ENCODE peak calls at places on chromosomes 12 and 14, in eight cellular contexts. A, P, W, B, T, O, Q and K are unnamed samples. For H3K4me1, the result is how much of the 10 kb centered on the place peaks cover.

GRCh38 chr12:15592934-15593333 is 196.3 kb downstream of the EPS8 start:
- DNase-seq in A (no peak), P (peak), W (no peak), B (no peak), T (no peak), O (no peak), Q (no peak), K (peak)

GRCh38 chr14:95018845-95019244 is 138.5 kb downstream of the DICER1 start:
- DNase-seq in A (no peak), P (peak), W (no peak), B (no peak), T (no peak), O (peak), Q (no peak), K (no peak)

GRCh38 chr12:92078167-92079053 is 67.2 kb downstream of the BTG1 start:
- DNase-seq in A (peak), P (peak), W (no peak), B (no peak), T (peak), O (peak), Q (no peak), K (peak)

GRCh38 chr14:95817271-95817670 is 59.4 kb upstream of the TUNAR start:
- DNase-seq in A (no peak), P (no peak), W (no peak), B (peak), T (no peak), O (no peak), Q (no peak), K (no peak)

GRCh38 chr14:23910081-23910875 is 43.3 kb upstream of the DHRS4 start:
- DNase-seq in A (peak), P (peak), W (peak), B (peak), T (peak), O (peak), Q (no peak), K (peak)

GRCh38 chr14:96682401-96682800 is 114.8 kb upstream of the VRK1 start:
- DNase-seq in A (no peak), P (no peak), W (no peak), B (no peak), T (peak), O (peak), Q (no peak), K (no peak)

GRCh38 chr12:3185260-3185870 is 108.2 kb downstream of the TSPAN9 start:
- DNase-seq in A (no peak), P (no peak), W (no peak), B (no peak), T (no peak), O (no peak), Q (no peak), K (peak)

GRCh38 chr14:75232597-75232996 is 46.0 kb upstream of the FOS start:
- DNase-seq in A (no peak), P (no peak), W (no peak), B (no peak), T (no peak), O (no peak), Q (no peak), K (no peak)

GRCh38 chr12:1922075-1922709 is 3.7 kb upstream of the CACNA2D4 start:
- DNase-seq in A (peak), P (no peak), W (no peak), B (peak), T (no peak), O (no peak), Q (no peak), K (no peak)

GRCh38 chr14:101474563-101475467 is 86.5 kb upstream of the DIO3 start:
- DNase-seq in A (no peak), P (peak), W (no peak), B (no peak), T (no peak), O (no peak), Q (no peak), K (no peak)

GRCh38 chr14:50531595-50532501 is 521 bp downstream of the MAP4K5 start:
- DNase-seq in A (peak), P (peak), W (peak), B (peak), T (peak), O (peak), Q (peak), K (no peak)

GRCh38 chr14:92513966-92514843 is 624 bp downstream of the RIN3 start:
- DNase-seq in A (peak), P (peak), W (peak), B (peak), T (no peak), O (peak), Q (no peak), K (peak)

GRCh38 chr14:22047105-22047504 is 373.5 kb upstream of the OR4E1 start:
- DNase-seq in A (peak), P (no peak), W (peak), B (peak), T (peak), O (no peak), Q (peak), K (no peak)

GRCh38 chr12:64080319-64081008 is 141.6 kb downstream of the KICS2 start:
- DNase-seq in A (peak), P (no peak), W (no peak), B (peak), T (peak), O (no peak), Q (no peak), K (no peak)

GRCh38 chr14:68686724-68687123 is 106.1 kb downstream of the ZFP36L1 start:
- DNase-seq in A (no peak), P (no peak), W (no peak), B (no peak), T (no peak), O (no peak), Q (no peak), K (no peak)
- H3K4me1 ChIP-seq in A (under half), P (under half), W (half or more), B (under half), T (half or more), O (half or more), Q (under half), K (half or more)

DNA sequence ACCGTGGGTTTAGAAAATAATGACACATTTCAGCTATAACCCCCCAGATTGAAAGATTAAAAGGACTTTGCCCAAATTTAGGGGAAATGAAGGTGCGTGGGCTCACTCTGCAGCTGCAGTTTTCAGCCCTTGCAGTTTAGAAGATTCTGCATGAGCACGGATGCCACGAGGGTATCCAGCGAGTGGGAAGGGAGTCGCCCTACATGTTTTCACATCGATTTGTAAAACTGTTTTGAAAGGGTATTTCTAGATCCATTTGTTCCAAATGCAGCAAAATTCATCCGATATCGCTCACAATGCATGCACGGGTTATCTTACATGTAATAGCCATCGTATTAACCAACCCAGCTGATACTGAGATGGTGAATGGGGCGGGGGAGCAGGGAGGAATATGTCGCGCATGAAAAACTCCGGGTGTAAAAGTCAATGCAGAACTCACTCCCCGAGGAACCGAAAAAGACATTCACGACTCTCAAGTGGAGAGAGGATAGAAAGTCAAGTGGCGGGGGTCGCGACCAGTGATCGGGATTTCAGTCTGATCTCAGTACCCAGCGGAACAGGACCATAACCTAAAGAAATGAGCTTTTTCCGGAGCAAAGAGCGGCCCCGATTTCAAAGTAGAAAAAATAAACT is 4.9 kb upstream of the CCND2 start:
- DNase-seq in A (no peak), P (peak), W (peak), B (no peak), T (no peak), O (peak), Q (no peak), K (no peak)
- TF ChIP-seq EZH2 in A (peak), P (peak), W (peak), B (peak), T (no peak), O (peak), Q (peak), K (peak)

GRCh38 chr12:70255311-70255710 is 12.1 kb downstream of the CNOT2 start:
- DNase-seq in A (no peak), P (peak), W (no peak), B (no peak), T (no peak), O (peak), Q (no peak), K (peak)
- H3K4me1 ChIP-seq in A (under half), P (under half), W (under half), B (under half), T (under half), O (under half), Q (under half), K (under half)

DNA sequence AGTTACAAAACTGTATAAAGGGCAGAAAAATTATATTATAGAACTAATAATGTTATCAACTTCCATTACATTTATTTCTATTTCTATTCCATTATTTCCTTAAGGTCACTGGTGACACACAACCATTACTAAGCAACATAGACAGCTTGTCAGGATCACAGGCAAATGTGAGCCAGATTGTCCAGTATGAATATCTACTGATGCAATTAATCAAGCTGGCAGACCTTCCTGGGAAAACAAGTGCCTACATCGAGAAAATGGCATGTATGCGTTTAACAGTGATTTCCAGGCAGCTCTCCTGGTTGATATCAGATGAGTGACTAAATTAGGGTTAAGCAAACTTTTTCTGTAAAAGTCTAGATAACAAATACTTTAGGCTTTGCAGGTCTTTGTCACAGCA is 36.9 kb upstream of the TSPAN8 start:
- DNase-seq in A (no peak), P (no peak), W (no peak), B (no peak), T (no peak), O (no peak), Q (no peak), K (peak)
- TF ChIP-seq EZH2 in A (no peak), P (no peak), W (no peak), B (no peak), T (no peak), O (no peak), Q (no peak), K (no peak)

GRCh38 chr14:73759714-73760597 is 45.8 kb upstream of the PNMA1 start:
- DNase-seq in A (peak), P (peak), W (peak), B (peak), T (peak), O (peak), Q (peak), K (peak)
- H3K4me1 ChIP-seq in A (half or more), P (under half), W (under half), B (under half), T (half or more), O (under half), Q (under half), K (under half)

GRCh38 chr12:132456186-132456943 is 33.6 kb upstream of the FBRSL1 start:
- DNase-seq in A (no peak), P (no peak), W (no peak), B (no peak), T (no peak), O (no peak), Q (no peak), K (no peak)
- TF ChIP-seq EZH2 in A (no peak), P (no peak), W (no peak), B (no peak), T (no peak), O (no peak), Q (no peak), K (no peak)

GRCh38 chr12:99658950-99659349 is 11.4 kb downstream of the GARIN6 start:
- DNase-seq in A (no peak), P (peak), W (no peak), B (peak), T (peak), O (peak), Q (peak), K (peak)
- H3K4me1 ChIP-seq in A (under half), P (under half), W (under half), B (under half), T (under half), O (under half), Q (under half), K (under half)

DNA sequence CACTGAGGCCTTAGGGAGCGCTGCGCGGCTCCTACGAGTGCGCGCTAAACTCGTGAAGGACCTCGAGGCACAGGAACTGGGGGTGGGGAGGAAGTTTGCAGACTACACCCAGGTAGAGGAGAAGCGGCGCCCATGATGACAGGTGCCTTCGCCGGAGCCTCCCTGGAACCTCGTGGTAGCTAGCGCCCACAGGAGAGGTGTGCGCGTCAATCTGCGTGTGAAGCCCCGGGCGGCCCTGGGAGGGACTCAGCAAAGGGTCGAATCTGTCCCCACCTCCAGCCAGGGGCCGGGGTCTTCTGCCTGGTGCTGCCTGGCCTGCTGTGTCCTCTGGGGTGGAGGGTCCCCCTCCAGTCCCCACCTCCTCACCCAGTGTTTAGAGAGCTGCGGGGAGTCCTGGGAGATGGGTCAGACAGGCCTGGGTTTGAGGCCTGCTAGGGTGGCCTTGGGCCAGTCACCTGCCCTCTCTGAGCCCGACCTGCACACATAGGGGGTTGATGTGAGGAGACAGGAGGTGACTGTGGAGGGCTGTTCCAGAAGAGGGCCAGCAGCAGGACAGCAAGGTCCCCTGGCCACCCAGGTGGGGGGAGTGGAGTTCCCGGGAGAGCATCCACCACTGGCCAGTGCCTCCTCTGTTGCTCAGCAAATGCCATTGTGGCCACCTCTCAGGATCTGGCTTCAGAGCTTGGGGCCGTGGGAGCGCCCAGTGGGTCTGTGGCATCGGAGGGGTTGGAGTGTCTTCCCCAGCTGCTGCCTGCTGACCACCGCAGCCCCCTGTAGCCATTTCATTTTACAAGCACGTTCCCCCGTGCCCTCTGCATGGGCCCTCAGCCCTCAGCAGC is 20.2 kb upstream of the KIF26A start:
- DNase-seq in A (no peak), P (no peak), W (no peak), B (no peak), T (no peak), O (no peak), Q (no peak), K (no peak)
- TF ChIP-seq EZH2 in A (no peak), P (no peak), W (no peak), B (no peak), T (no peak), O (no peak), Q (no peak), K (no peak)